ENCODE peak calls at places on chromosomes 6 and 20, in nine cellular contexts. M is stomach, A is tibial nerve, J is K562, S is ovary, B is transverse colon, P is esophagus muscularis mucosa, K is A549, Y is SK-N-SH. H is an unnamed sample.

GRCh38 chr20:568865-569415 is 25.4 kb upstream of the CSNK2A1 start:
- DNase-seq in M (no peak), A (no peak), J (no peak), S (no peak), B (no peak), P (no peak), K (no peak), Y (no peak), H (no peak)

GRCh38 chr6:82251942-82252341 is 4.4 kb upstream of the IBTK start:
- DNase-seq in M (no peak), A (no peak), J (peak; percentile 16), S (no peak), B (no peak), P (no peak), K (peak; percentile 35), Y (peak; percentile 48), H (no peak)

GRCh38 chr6:52065621-52066020 is 21.8 kb downstream of the PKHD1 start:
- DNase-seq in M (no peak), A (no peak), J (no peak), S (no peak), B (no peak), P (no peak), K (no peak), Y (no peak), H (no peak)

GRCh38 chr6:13863699-13864155 is 49.4 kb upstream of the MCUR1 start:
- DNase-seq in M (no peak), A (no peak), J (peak; percentile 37), S (no peak), B (no peak), P (no peak), K (no peak), Y (no peak), H (no peak)

GRCh38 chr20:31674895-31675827 is 37.4 kb downstream of the COX4I2 start:
- DNase-seq in M (peak; percentile 71), A (no peak), J (peak; percentile 76), S (no peak), B (peak; percentile 69), P (no peak), K (no peak), Y (peak; percentile 46), H (peak; percentile 79)

GRCh38 chr6:111011360-111012142 is 29.7 kb downstream of the RPF2 start:
- DNase-seq in M (no peak), A (no peak), J (peak; percentile 27), S (no peak), B (no peak), P (no peak), K (peak; percentile 30), Y (peak; percentile 64), H (no peak)

GRCh38 chr20:57400262-57400701 is 9.1 kb downstream of the RBM38 start:
- DNase-seq in M (no peak), A (no peak), J (no peak), S (peak; percentile 39), B (no peak), P (no peak), K (no peak), Y (no peak), H (peak; percentile 78)

GRCh38 chr20:46251211-46251673 is 57.1 kb downstream of the CDH22 start:
- DNase-seq in M (no peak), A (no peak), J (peak; percentile 15), S (no peak), B (no peak), P (no peak), K (no peak), Y (no peak), H (no peak)

GRCh38 chr6:118252474-118252873 is 295.6 kb upstream of the PLN start:
- DNase-seq in M (no peak), A (no peak), J (no peak), S (no peak), B (no peak), P (no peak), K (no peak), Y (no peak), H (no peak)

GRCh38 chr6:111564482-111564945 is 41.2 kb downstream of the TRAF3IP2 start:
- DNase-seq in M (no peak), A (no peak), J (no peak), S (no peak), B (no peak), P (no peak), K (no peak), Y (no peak), H (no peak)

GRCh38 chr6:120869397-120869796 is 464.9 kb downstream of the TBC1D32 start:
- DNase-seq in M (no peak), A (no peak), J (no peak), S (no peak), B (no peak), P (no peak), K (no peak), Y (no peak), H (no peak)

GRCh38 chr20:47802975-47803374 is 17.7 kb upstream of the SULF2 start:
- DNase-seq in M (no peak), A (no peak), J (no peak), S (no peak), B (no peak), P (no peak), K (no peak), Y (no peak), H (no peak)

GRCh38 chr6:43951063-43951755 is 176.0 kb downstream of the MRPL14 start:
- DNase-seq in M (peak; percentile 87), A (no peak), J (peak; percentile 68), S (no peak), B (peak; percentile 75), P (no peak), K (peak; percentile 28), Y (peak; percentile 83), H (peak; percentile 52)

GRCh38 chr6:170261643-170262480 is 29.0 kb downstream of the DLL1 start:
- DNase-seq in M (no peak), A (no peak), J (no peak), S (no peak), B (no peak), P (no peak), K (no peak), Y (no peak), H (peak; percentile 52)

DNA sequence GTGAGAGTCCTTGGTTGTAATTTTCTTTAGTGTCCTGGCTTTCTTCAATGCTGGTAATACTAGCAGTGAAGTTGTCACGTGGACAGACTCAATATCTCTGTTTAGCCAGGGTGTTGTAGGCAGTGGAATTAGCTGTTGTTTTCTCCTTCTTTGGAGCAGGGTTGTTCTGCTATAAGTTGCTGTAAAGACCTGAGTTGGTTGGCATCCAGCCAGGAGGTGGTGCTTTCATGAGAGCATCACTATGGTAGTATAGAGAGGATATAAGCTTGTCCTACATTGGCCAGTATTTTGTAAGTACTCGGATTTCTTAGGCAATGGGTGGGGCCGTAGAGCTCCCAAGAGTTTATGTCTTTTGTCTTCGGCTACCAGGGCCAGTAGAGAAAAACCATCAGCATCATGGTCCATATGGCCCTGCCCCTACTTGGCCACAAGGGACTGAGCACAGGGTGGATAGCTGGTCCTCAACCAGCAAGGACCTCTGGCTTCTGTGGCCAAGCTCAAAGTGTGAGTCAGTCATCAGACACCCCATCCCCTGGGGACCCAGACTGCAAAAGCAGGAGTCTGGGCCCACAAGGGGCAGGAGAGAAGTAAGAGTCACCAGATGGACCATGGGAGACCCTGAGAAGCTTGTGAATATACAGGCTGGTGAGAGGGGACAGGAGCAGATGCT is 127.9 kb upstream of the NXT1 start:
- DNase-seq in M (no peak), A (no peak), J (no peak), S (no peak), B (no peak), P (peak; percentile 78), K (no peak), Y (no peak), H (no peak)
- TF ChIP-seq EP300 in M (no peak), A (no peak), J (no peak), S (no peak), B (no peak), P (no peak), K (no peak), Y (no peak), H (no peak)

DNA sequence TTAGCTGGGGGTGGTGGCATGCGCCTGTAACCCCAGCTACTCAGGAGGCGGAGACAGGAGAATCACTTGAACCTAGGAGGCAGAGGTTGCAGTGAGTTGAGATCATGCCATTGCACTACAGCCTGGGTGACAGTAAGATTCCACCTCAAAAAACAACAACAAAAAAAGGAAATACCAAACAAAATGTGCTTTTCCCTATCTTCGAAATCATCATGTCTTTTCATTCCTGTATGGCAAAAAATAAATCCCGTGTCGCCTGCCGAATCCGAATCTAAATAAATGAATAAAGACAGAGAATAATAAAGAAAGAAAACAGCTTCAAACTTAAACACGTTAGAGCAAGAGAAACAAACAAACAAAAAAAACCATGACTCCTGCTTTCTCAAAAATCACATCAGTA is 11.8 kb downstream of the B4GALT5 start:
- DNase-seq in M (no peak), A (no peak), J (no peak), S (no peak), B (no peak), P (no peak), K (no peak), Y (no peak), H (no peak)
- H3K4me3 ChIP-seq in M (no peak overlapping the region), A (no peak overlapping the region), J (no peak overlapping the region), S (no peak overlapping the region), B (no peak overlapping the region), P (no peak overlapping the region), K (peak overlapping the region; percentile 12), Y (no peak overlapping the region), H (no peak overlapping the region)

DNA sequence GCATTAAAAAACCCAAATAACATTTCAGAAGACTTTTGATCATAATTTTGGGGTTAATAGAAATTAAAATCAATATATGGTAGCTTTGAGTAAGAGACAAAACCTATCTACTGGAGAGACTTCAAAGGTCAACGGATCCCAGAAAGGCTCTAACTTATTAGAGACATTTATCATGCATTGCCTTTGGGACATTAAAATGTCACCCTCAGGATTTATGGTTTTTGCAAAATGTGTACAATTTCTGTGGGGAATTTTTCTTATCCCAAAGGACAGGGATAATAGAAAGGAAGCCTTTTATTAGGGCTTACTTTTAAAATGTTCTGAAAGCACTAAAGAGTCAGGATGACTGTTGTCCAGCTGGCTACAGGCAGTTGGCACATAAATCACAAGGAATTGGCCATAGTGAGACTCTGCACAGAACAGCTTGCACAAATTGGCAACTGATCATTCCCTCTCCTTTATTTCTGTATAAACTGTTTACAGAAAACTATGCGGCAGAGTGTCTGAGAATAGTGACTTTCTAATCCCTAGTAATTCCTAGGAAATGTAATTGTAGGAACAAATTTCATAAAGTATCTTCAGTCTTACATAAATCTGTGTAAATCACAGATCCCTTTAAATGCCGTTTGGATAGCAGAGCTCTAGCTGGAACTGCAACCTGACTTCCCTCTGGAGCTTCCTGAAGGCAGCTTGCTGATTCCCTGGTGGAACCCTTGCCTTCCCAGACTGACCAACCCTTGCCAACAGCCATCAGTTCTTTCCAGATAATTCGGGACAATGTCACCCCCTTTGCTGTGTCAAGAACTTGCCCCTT is 201.1 kb upstream of the PREP start:
- DNase-seq in M (no peak), A (no peak), J (no peak), S (no peak), B (peak; percentile 24), P (no peak), K (no peak), Y (no peak), H (peak; percentile 77)
- TF ChIP-seq EP300 in M (peak; percentile 21), A (no peak), J (no peak), S (no peak), B (no peak), P (no peak), K (no peak), Y (peak; percentile 26), H (peak; percentile 8)

DNA sequence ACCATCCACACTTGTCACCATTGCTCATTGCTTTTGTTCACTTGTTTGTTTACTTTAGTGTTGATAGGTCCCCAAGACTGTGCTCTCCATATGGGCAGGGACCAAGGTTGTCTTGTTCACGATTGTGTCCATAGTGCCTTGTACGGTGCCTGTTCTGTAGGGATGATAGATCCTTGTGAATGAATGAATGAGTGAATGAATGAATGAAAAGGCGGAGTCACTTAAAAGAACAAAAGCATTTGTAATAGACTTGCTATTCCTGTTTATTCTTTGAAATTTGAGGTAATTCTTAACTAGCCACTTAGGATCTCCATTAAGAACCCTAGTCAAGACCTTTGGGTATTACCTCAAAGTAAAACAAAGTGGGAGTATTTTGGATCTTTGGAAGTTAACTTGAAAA is 47.0 kb downstream of the UTRN start:
- DNase-seq in M (no peak), A (no peak), J (no peak), S (no peak), B (no peak), P (no peak), K (no peak), Y (no peak), H (no peak)
- H3K4me3 ChIP-seq in M (no peak overlapping the region), A (no peak overlapping the region), J (no peak overlapping the region), S (no peak overlapping the region), B (no peak overlapping the region), P (no peak overlapping the region), K (no peak overlapping the region), Y (no peak overlapping the region), H (no peak overlapping the region)